ENCODE peak calls at places on chromosomes 3 and 15, in eight cellular contexts. One of them, this sample, is unnamed.

GRCh38 chr15:44414001-44414400 is 13.4 kb upstream of the CTDSPL2 start:
- DNase-seq in coronary artery: no peak
- DNase-seq in AG10803: no peak
- DNase-seq in transverse colon: no peak
- DNase-seq in cardiac muscle cell: no peak
- DNase-seq in bronchial epithelial cell: no peak
- DNase-seq in neural progenitor cell: no peak
- DNase-seq in cardiac fibroblast: no peak
- DNase-seq in this sample: no peak

GRCh38 chr3:186525369-186526255 is 18.6 kb downstream of the CRYGS start:
- DNase-seq in AG10803: no peak
- DNase-seq in cardiac fibroblast: no peak
- DNase-seq in cardiac muscle cell: no peak
- DNase-seq in neural progenitor cell: no peak
- DNase-seq in transverse colon: no peak
- DNase-seq in coronary artery: no peak
- DNase-seq in bronchial epithelial cell: no peak
- DNase-seq in this sample: no peak

GRCh38 chr15:48385431-48385830 is 54.2 kb downstream of the DUT start:
- DNase-seq in cardiac fibroblast: peak
- DNase-seq in neural progenitor cell: no peak
- DNase-seq in AG10803: peak
- DNase-seq in bronchial epithelial cell: peak
- DNase-seq in coronary artery: no peak
- DNase-seq in cardiac muscle cell: peak
- DNase-seq in transverse colon: no peak
- DNase-seq in this sample: no peak

GRCh38 chr3:168093229-168093628 is 2.5 kb downstream of the GOLIM4 start:
- DNase-seq in cardiac fibroblast: no peak
- DNase-seq in coronary artery: no peak
- DNase-seq in neural progenitor cell: no peak
- DNase-seq in transverse colon: no peak
- DNase-seq in bronchial epithelial cell: no peak
- DNase-seq in cardiac muscle cell: no peak
- DNase-seq in AG10803: no peak
- DNase-seq in this sample: no peak

GRCh38 chr3:194588236-194588635 is 45.0 kb downstream of the TMEM44 start:
- DNase-seq in cardiac muscle cell: no peak
- DNase-seq in coronary artery: no peak
- DNase-seq in AG10803: no peak
- DNase-seq in cardiac fibroblast: no peak
- DNase-seq in neural progenitor cell: no peak
- DNase-seq in transverse colon: no peak
- DNase-seq in bronchial epithelial cell: peak
- DNase-seq in this sample: no peak

GRCh38 chr15:95699578-95699977 is 630.9 kb upstream of the NR2F2 start:
- DNase-seq in cardiac muscle cell: no peak
- DNase-seq in cardiac fibroblast: no peak
- DNase-seq in neural progenitor cell: no peak
- DNase-seq in coronary artery: no peak
- DNase-seq in AG10803: no peak
- DNase-seq in bronchial epithelial cell: no peak
- DNase-seq in transverse colon: no peak
- DNase-seq in this sample: no peak

GRCh38 chr3:152448091-152448490 is 179.4 kb downstream of the MBNL1 start:
- DNase-seq in coronary artery: no peak
- DNase-seq in AG10803: no peak
- DNase-seq in neural progenitor cell: no peak
- DNase-seq in cardiac fibroblast: no peak
- DNase-seq in bronchial epithelial cell: no peak
- DNase-seq in cardiac muscle cell: no peak
- DNase-seq in transverse colon: no peak
- DNase-seq in this sample: no peak

GRCh38 chr3:52001443-52001974 is 5.8 kb upstream of the RPL29 start:
- DNase-seq in coronary artery: no peak
- DNase-seq in bronchial epithelial cell: peak
- DNase-seq in AG10803: peak
- DNase-seq in cardiac muscle cell: peak
- DNase-seq in neural progenitor cell: peak
- DNase-seq in transverse colon: peak
- DNase-seq in cardiac fibroblast: peak
- DNase-seq in this sample: peak

GRCh38 chr15:31091531-31091930 is 10.0 kb downstream of the TRPM1 start:
- DNase-seq in cardiac muscle cell: peak
- DNase-seq in transverse colon: no peak
- DNase-seq in AG10803: peak
- DNase-seq in neural progenitor cell: no peak
- DNase-seq in coronary artery: no peak
- DNase-seq in cardiac fibroblast: peak
- DNase-seq in bronchial epithelial cell: no peak
- DNase-seq in this sample: no peak

GRCh38 chr15:82040862-82041261 is 5.0 kb downstream of the MEX3B start:
- DNase-seq in transverse colon: no peak
- DNase-seq in cardiac fibroblast: no peak
- DNase-seq in AG10803: no peak
- DNase-seq in bronchial epithelial cell: no peak
- DNase-seq in neural progenitor cell: peak
- DNase-seq in coronary artery: no peak
- DNase-seq in cardiac muscle cell: no peak
- DNase-seq in this sample: peak

DNA sequence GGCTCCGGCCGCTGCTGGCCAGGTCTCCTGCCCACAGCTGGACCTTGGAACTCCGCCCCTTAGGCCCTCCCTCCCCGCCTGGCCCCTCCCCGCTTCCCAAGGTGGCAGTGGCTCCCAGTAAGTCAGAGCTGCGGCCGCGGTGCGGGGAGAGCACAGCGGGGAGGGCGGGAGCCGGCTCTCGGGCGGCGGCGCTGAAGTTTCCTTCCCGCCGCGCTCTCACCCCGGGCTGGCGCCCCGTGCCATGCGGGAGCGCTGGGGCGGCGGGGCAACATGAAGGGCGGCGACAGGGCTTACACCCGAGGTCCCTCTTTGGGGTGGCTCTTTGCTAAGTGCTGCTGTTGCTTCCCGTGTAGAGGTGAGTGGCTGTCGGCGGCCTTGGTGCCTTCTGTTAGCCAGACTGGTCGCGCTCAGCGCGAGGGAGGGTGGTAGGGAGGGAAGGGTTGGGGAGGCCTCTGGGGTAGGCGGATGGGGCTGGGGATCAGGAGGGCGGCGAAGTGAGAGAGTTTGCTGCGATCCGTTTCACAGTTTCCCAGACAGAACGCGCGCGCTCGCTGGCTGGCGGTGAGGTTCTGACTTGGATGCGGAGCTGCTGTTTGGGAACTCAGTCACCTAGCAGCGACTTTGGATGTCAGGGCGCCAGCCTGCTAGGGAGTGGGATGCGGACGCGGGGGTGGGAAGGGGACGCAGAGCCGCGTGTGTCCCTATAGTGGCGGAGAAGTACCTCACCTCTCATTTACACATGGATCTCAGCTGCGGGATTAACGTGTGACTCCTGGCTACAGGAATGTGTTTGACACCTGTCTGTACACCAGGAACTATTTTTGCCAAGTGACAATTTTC is 145.5 kb upstream of the UMPS start:
- DNase-seq in cardiac fibroblast: peak
- DNase-seq in AG10803: no peak
- DNase-seq in coronary artery: peak
- DNase-seq in transverse colon: peak
- DNase-seq in bronchial epithelial cell: peak
- DNase-seq in neural progenitor cell: peak
- DNase-seq in cardiac muscle cell: peak
- DNase-seq in this sample: peak
- TF ChIP-seq CTCF in cardiac fibroblast: no peak
- TF ChIP-seq CTCF in AG10803: no peak
- TF ChIP-seq CTCF in coronary artery: no peak
- TF ChIP-seq CTCF in transverse colon: no peak
- TF ChIP-seq CTCF in bronchial epithelial cell: no peak
- TF ChIP-seq CTCF in neural progenitor cell: no peak
- TF ChIP-seq CTCF in cardiac muscle cell: no peak
- TF ChIP-seq CTCF in this sample: no peak

GRCh38 chr3:16177962-16178627 is 3.6 kb downstream of the GALNT15 start:
- DNase-seq in bronchial epithelial cell: peak
- DNase-seq in transverse colon: peak
- DNase-seq in cardiac muscle cell: peak
- DNase-seq in AG10803: peak
- DNase-seq in coronary artery: peak
- DNase-seq in neural progenitor cell: peak
- DNase-seq in cardiac fibroblast: peak
- DNase-seq in this sample: peak
- H3K4me3 ChIP-seq in bronchial epithelial cell: no peak
- H3K4me3 ChIP-seq in transverse colon: no peak
- H3K4me3 ChIP-seq in cardiac muscle cell: no peak
- H3K4me3 ChIP-seq in AG10803: peak
- H3K4me3 ChIP-seq in coronary artery: peak
- H3K4me3 ChIP-seq in neural progenitor cell: no peak
- H3K4me3 ChIP-seq in cardiac fibroblast: no peak
- H3K4me3 ChIP-seq in this sample: no peak

DNA sequence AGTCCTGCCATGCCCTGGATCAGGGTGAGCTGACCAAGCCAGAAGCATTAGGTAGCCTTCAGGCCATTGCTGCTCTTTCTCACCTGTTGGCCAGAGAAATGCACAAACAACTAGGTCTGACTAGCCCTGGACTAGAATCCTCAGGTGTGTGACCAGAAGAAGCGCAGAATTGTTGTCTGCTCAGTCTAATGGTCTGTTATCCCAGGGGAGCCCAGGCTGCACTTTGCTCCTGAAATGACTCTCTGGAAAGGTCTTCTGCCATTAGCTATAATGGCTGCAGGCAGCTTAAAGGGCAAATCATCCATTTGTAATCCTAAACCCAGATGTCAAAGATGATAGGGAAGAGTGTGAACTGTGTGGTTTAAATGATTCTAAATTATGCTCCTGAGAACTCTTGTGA is 246.1 kb downstream of the NFKBIZ start:
- DNase-seq in cardiac fibroblast: no peak
- DNase-seq in neural progenitor cell: no peak
- DNase-seq in AG10803: no peak
- DNase-seq in transverse colon: no peak
- DNase-seq in cardiac muscle cell: no peak
- DNase-seq in coronary artery: no peak
- DNase-seq in bronchial epithelial cell: no peak
- DNase-seq in this sample: peak
- TF ChIP-seq CTCF in cardiac fibroblast: no peak
- TF ChIP-seq CTCF in neural progenitor cell: no peak
- TF ChIP-seq CTCF in AG10803: no peak
- TF ChIP-seq CTCF in transverse colon: no peak
- TF ChIP-seq CTCF in cardiac muscle cell: no peak
- TF ChIP-seq CTCF in coronary artery: no peak
- TF ChIP-seq CTCF in bronchial epithelial cell: no peak
- TF ChIP-seq CTCF in this sample: no peak

DNA sequence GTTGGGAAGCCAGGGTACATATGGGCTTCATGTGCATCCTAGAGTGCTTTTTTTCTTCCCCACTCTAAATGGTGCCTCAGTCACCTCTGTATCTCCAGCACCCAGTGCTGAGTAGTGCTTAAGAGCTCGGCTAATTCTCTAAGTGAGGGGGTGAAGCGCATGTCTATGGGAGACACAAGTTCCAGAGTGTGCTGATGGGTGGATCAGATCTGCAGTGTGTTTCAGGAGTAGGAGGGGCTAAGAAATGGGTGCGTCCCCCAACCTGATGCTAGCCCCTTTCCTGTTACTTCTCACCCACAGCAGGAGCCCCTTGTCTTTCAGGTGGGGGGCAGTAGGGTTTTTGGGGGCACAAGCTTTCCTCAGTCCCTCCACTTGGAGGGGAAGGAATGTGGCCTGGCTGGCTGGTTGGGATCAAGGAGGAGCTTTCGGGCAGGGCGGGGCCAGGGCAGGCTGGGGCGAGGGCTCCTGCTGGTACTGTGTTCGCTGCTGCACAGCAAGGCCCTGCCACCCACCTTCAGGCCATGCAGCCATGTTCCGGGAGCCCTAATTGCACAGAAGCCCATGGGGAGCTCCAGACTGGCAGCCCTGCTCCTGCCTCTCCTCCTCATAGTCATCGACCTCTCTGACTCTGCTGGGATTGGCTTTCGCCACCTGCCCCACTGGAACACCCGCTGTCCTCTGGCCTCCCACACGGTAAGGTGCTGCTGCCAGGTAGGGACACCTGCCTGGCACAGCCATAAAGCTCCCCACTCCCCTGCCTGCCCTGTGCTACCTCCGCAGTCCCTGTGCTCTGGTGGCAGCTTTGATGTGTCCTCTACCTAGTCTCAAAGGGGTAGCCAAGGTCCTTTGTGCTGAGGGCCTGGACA is at the start of gene IL17RE:
- DNase-seq in neural progenitor cell: peak
- DNase-seq in AG10803: no peak
- DNase-seq in coronary artery: no peak
- DNase-seq in cardiac fibroblast: no peak
- DNase-seq in transverse colon: peak
- DNase-seq in cardiac muscle cell: no peak
- DNase-seq in bronchial epithelial cell: peak
- DNase-seq in this sample: no peak
- H3K4me3 ChIP-seq in neural progenitor cell: no peak
- H3K4me3 ChIP-seq in AG10803: peak
- H3K4me3 ChIP-seq in coronary artery: peak
- H3K4me3 ChIP-seq in cardiac fibroblast: no peak
- H3K4me3 ChIP-seq in transverse colon: peak
- H3K4me3 ChIP-seq in cardiac muscle cell: no peak
- H3K4me3 ChIP-seq in bronchial epithelial cell: peak
- H3K4me3 ChIP-seq in this sample: no peak

GRCh38 chr3:175107231-175107630 is 248.1 kb downstream of the NAALADL2 start:
- DNase-seq in cardiac fibroblast: no peak
- DNase-seq in bronchial epithelial cell: no peak
- DNase-seq in coronary artery: no peak
- DNase-seq in neural progenitor cell: peak
- DNase-seq in cardiac muscle cell: no peak
- DNase-seq in AG10803: no peak
- DNase-seq in transverse colon: no peak
- DNase-seq in this sample: no peak
- TF ChIP-seq CTCF in cardiac fibroblast: no peak
- TF ChIP-seq CTCF in bronchial epithelial cell: no peak
- TF ChIP-seq CTCF in coronary artery: no peak
- TF ChIP-seq CTCF in neural progenitor cell: no peak
- TF ChIP-seq CTCF in cardiac muscle cell: no peak
- TF ChIP-seq CTCF in AG10803: no peak
- TF ChIP-seq CTCF in transverse colon: no peak
- TF ChIP-seq CTCF in this sample: no peak

GRCh38 chr3:64687381-64687780 is 419 bp downstream of the ADAMTS9 start:
- DNase-seq in coronary artery: peak
- DNase-seq in AG10803: no peak
- DNase-seq in bronchial epithelial cell: no peak
- DNase-seq in cardiac muscle cell: no peak
- DNase-seq in neural progenitor cell: no peak
- DNase-seq in transverse colon: peak
- DNase-seq in cardiac fibroblast: peak
- DNase-seq in this sample: peak
- H3K4me3 ChIP-seq in coronary artery: peak
- H3K4me3 ChIP-seq in AG10803: peak
- H3K4me3 ChIP-seq in bronchial epithelial cell: peak
- H3K4me3 ChIP-seq in cardiac muscle cell: peak
- H3K4me3 ChIP-seq in neural progenitor cell: peak
- H3K4me3 ChIP-seq in transverse colon: peak
- H3K4me3 ChIP-seq in cardiac fibroblast: peak
- H3K4me3 ChIP-seq in this sample: peak